ENCODE peak calls at places on chromosomes 16 and 17, in four cellular contexts. Q is BJ, J is uterus, U is dorsolateral prefrontal cortex. Y is an unnamed sample.

GRCh38 chr16:2819939-2820835 is 3.1 kb downstream of the PRSS21 start:
- DNase-seq in Q (no peak), J (no peak), U (no peak), Y (no peak)

GRCh38 chr17:47739150-47739549 is 6.1 kb downstream of the TBX21 start:
- DNase-seq in J (no peak), Q (no peak), U (no peak), Y (no peak)

GRCh38 chr16:48011888-48012658 is 143.7 kb downstream of the ABCC12 start:
- DNase-seq in U (no peak), Q (no peak), J (no peak), Y (no peak)

GRCh38 chr17:11935734-11936406 is 61.4 kb downstream of the ZNF18 start:
- DNase-seq in U (peak; percentile 72), Q (no peak), J (no peak), Y (peak; percentile 63)

GRCh38 chr17:72383053-72383847 is 262.4 kb downstream of the SOX9 start:
- DNase-seq in U (no peak), Q (no peak), J (no peak), Y (no peak)

GRCh38 chr17:38584350-38584925 is 21.3 kb downstream of the SRCIN1 start:
- DNase-seq in Q (no peak), J (peak; percentile 53), U (no peak), Y (peak; percentile 44)

GRCh38 chr16:3722508-3722907 is 5.2 kb upstream of the TRAP1 start:
- DNase-seq in Q (no peak), J (no peak), U (no peak), Y (no peak)

GRCh38 chr16:24253192-24253591 is 2.9 kb upstream of the CACNG3 start:
- DNase-seq in J (no peak), U (peak; percentile 53), Q (no peak), Y (peak; percentile 26)

GRCh38 chr17:17063546-17064122 is 21.4 kb downstream of the MPRIP start:
- DNase-seq in J (no peak), Q (no peak), U (peak; percentile 88), Y (no peak)

GRCh38 chr17:43359469-43360105 is 39.2 kb upstream of the ARL4D start:
- DNase-seq in J (no peak), U (no peak), Q (no peak), Y (no peak)

GRCh38 chr16:3022697-3023414 is 886 bp downstream of the HCFC1R1 start:
- DNase-seq in J (peak; percentile 52), U (no peak), Q (no peak), Y (peak; percentile 87)

GRCh38 chr17:20955437-20956323 is 87.1 kb downstream of the USP22 start:
- DNase-seq in Q (peak; percentile 15), U (no peak), J (peak; percentile 57), Y (peak; percentile 77)

GRCh38 chr16:85936761-85937343 is 37.9 kb downstream of the IRF8 start:
- DNase-seq in U (no peak), Q (no peak), J (no peak), Y (peak; percentile 11)

GRCh38 chr16:57240872-57241271 is 4.2 kb upstream of the ARL2BP start:
- DNase-seq in Q (no peak), J (no peak), U (no peak), Y (no peak)

GRCh38 chr17:11330871-11331270 is 89.9 kb downstream of the SHISA6 start:
- DNase-seq in Q (no peak), J (peak; percentile 53), U (no peak), Y (peak; percentile 2)

GRCh38 chr17:39270923-39271322 is 45.2 kb upstream of the STAC2 start:
- DNase-seq in Q (peak; percentile 53), J (no peak), U (no peak), Y (peak; percentile 82)

GRCh38 chr16:4426722-4427372 is 1.2 kb downstream of the DNAJA3 start:
- DNase-seq in Q (no peak), U (no peak), J (no peak), Y (no peak)

GRCh38 chr17:39867084-39867890 is 715 bp upstream of the ZPBP2 start:
- DNase-seq in U (no peak), Q (no peak), J (no peak), Y (no peak)

GRCh38 chr16:58615280-58615679 is 14.3 kb downstream of the CNOT1 start:
- DNase-seq in Q (no peak), J (no peak), U (no peak), Y (peak; percentile 86)

GRCh38 chr17:49880291-49881053 is 32.6 kb upstream of the TAC4 start:
- DNase-seq in U (peak; percentile 65), J (peak; percentile 73), Q (no peak), Y (peak; percentile 50)

GRCh38 chr17:7856081-7856791 is 1.1 kb downstream of the NAA38 start:
- DNase-seq in Q (no peak), U (no peak), J (peak; percentile 62), Y (peak; percentile 57)

GRCh38 chr16:2912330-2913199 is 834 bp downstream of the FLYWCH1 start:
- DNase-seq in J (peak; percentile 41), Q (no peak), U (no peak), Y (peak; percentile 73)

GRCh38 chr16:51710186-51710585 is 559.1 kb upstream of the SALL1 start:
- DNase-seq in Q (no peak), U (no peak), J (no peak), Y (no peak)

GRCh38 chr16:4580245-4580644 is 24.1 kb downstream of the C16orf96 start:
- DNase-seq in J (no peak), U (no peak), Q (no peak), Y (peak; percentile 22)

GRCh38 chr16:87550510-87550961 is 51.8 kb upstream of the JPH3 start:
- DNase-seq in J (peak; percentile 40), Q (no peak), U (no peak), Y (no peak)

GRCh38 chr16:67936876-67937605 is 391 bp upstream of the PSMB10 start:
- DNase-seq in Q (no peak), J (no peak), U (no peak), Y (no peak)

GRCh38 chr17:7330099-7331015 is 1.2 kb upstream of the NEURL4 start:
- DNase-seq in U (peak; percentile 77), J (peak; percentile 80), Q (no peak), Y (peak; percentile 74)

GRCh38 chr17:4519361-4519788 is 20.7 kb downstream of the SPNS2 start:
- DNase-seq in Q (no peak), J (no peak), U (no peak), Y (no peak)

GRCh38 chr17:17048106-17048505 is 5.8 kb downstream of the MPRIP start:
- DNase-seq in Q (no peak), U (no peak), J (peak; percentile 3), Y (no peak)

GRCh38 chr16:24731722-24732419 is 2.4 kb downstream of the TNRC6A start:
- DNase-seq in Q (no peak), J (no peak), U (no peak), Y (peak; percentile 25)

GRCh38 chr17:7634384-7634783 is 4.4 kb downstream of the SHBG start:
- DNase-seq in U (peak; percentile 55), J (peak; percentile 44), Q (no peak), Y (peak; percentile 49)

GRCh38 chr17:42130310-42130936 is 7.8 kb downstream of the HSPB9 start:
- DNase-seq in Q (no peak), J (no peak), U (no peak), Y (no peak)
- TF ChIP-seq CTCF in Q (no peak), J (no peak), U (no peak), Y (no peak)

GRCh38 chr16:65532218-65532617 is 410.4 kb upstream of the CDH11 start:
- DNase-seq in J (no peak), U (no peak), Q (no peak), Y (no peak)
- H3K4me3 ChIP-seq in J (no peak overlapping the region), U (peak overlapping the region; percentile 39), Q (no peak overlapping the region), Y (no peak overlapping the region)

GRCh38 chr16:17434006-17434405 is 36.8 kb downstream of the XYLT1 start:
- DNase-seq in Q (no peak), J (peak; percentile 24), U (no peak), Y (peak; percentile 57)

GRCh38 chr16:17432902-17433576 is 37.7 kb downstream of the XYLT1 start:
- DNase-seq in U (no peak), Q (no peak), J (peak; percentile 27), Y (peak; percentile 77)

GRCh38 chr16:17433577-17433960 is 37.2 kb downstream of the XYLT1 start:
- DNase-seq in J (no peak), Q (no peak), U (no peak), Y (no peak)

GRCh38 chr16:17431012-17431411 is 39.7 kb downstream of the XYLT1 start:
- DNase-seq in J (no peak), Q (no peak), U (no peak), Y (peak; percentile 60)

DNA sequence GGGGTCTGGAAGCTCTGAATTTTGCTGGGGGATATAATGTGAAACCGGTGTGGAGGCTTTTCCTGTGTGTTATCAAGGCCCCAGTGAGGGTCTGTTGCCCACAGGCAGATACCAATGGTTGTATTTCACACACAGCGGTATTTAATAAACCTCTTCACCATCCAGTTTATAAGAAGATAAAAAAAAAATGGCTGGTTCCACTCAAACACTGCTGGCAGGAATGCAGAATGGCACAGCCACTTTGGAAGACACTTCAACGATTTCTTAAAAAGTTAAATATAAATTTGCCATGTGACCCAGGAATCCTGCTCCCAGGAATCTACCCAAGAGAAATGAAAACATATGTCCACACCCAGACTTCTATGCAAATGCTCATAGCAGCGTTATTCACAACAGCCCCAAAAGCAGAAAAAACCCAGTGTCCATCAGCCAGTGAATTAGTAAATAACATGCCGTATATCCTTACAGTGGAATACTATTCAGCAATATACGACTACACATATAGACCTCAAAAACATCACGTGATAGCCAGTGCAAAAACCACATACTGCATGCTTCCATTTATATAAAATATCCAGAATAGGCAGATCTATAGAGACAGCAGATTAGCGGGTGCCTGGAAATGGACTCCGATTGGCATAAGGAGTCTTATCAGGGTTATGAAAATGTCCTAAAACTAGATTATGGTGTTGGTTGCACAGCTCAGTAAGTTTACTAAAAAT is 38.7 kb downstream of the XYLT1 start:
- DNase-seq in U (no peak), Q (no peak), J (no peak), Y (no peak)
- TF ChIP-seq CTCF in U (no peak), Q (peak; percentile 30), J (no peak), Y (peak; percentile 8)

DNA sequence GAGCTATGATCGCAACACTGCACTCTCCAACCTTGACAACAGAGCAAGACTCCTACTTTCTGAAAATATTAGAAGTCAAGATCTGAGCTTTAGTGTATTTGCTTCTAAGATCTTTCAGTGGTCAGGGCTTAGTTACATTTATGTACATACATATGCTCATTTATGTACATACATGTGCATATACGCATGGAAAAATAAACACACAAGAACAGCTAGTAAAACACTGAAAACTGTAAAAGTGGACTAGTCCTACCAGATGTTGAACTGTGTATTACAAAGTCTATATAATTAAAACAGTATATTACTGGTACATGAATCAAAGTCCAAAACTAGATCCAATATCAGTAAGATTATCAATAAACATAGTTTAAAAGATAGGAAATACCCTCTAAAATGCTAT is 28.3 kb downstream of the PTRH2 start:
- DNase-seq in Q (no peak), J (no peak), U (no peak), Y (no peak)
- H3K4me3 ChIP-seq in Q (no peak overlapping the region), J (no peak overlapping the region), U (no peak overlapping the region), Y (no peak overlapping the region)

DNA sequence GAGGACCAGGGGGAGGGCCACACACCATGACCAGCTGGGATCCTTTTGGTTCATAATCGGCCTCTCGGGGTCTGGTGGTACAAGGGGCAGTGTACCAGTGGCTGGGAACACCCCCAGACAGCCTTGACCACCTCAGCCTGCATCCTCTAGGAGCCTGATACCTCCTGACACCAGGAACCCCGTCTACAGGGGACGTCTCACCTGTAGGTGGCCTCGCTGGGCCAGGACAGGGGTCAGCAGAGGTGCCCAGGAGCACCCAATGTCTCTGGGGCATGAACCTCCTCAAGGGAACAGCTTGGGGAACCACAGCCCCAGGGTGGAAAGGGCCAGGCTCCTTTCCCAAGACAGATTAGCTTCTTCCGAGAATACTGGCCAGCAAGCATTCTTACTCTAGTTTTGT is 2.5 kb upstream of the METRNL start:
- DNase-seq in J (no peak), U (no peak), Q (no peak), Y (no peak)
- TF ChIP-seq CTCF in J (peak; percentile 21), U (no peak), Q (peak; percentile 12), Y (peak; percentile 19)

Y was measured in fibroblast of mammary gland.